ENCODE peak calls at places on chromosomes 13 and 19, in four cellular contexts. P, B, U and K are unnamed samples.
A peak's percentile ranks its signal among the peaks of the same experiment; 100 is the strongest.

GRCh38 chr19:17001603-17002183 is 24.9 kb downstream of the CPAMD8 start:
- DNase-seq in P (no peak), B (peak; percentile 87), U (no peak), K (no peak)

GRCh38 chr19:45401815-45402468 is 2.9 kb downstream of the PPP1R13L start:
- DNase-seq in P (no peak), B (no peak), U (no peak), K (no peak)

GRCh38 chr19:17504030-17504429 is 7.4 kb upstream of the PGLS start:
- DNase-seq in P (no peak), B (no peak), U (no peak), K (no peak)

GRCh38 chr19:57830071-57830602 is at the start of gene ZNF587B:
- DNase-seq in P (no peak), B (peak; percentile 21), U (no peak), K (no peak)

GRCh38 chr13:98083507-98083906 is 59.4 kb upstream of the FARP1 start:
- DNase-seq in P (no peak), B (no peak), U (no peak), K (peak; percentile 71)

GRCh38 chr19:3618144-3618810 is 8.3 kb downstream of the CACTIN start:
- DNase-seq in P (peak; percentile 59), B (peak; percentile 57), U (no peak), K (no peak)

GRCh38 chr13:110636053-110636475 is 20.7 kb downstream of the NAXD start:
- DNase-seq in P (no peak), B (no peak), U (no peak), K (no peak)

GRCh38 chr19:6744381-6745288 is 5.2 kb downstream of the TRIP10 start:
- DNase-seq in P (no peak), B (no peak), U (peak; percentile 29), K (peak; percentile 80)

GRCh38 chr13:40568246-40568645 is 98.2 kb downstream of the FOXO1 start:
- DNase-seq in P (no peak), B (no peak), U (no peak), K (no peak)

GRCh38 chr13:80245162-80245733 is 95.7 kb downstream of the SPRY2 start:
- DNase-seq in P (no peak), B (no peak), U (no peak), K (no peak)